ENCODE peak calls at places on chromosomes 4 and X, in six cellular contexts. One of them, this sample, is unnamed.

GRCh38 chr4:6619116-6619465 is 21.4 kb upstream of the MRFAP1 start:
- DNase-seq in AG04450: no peak
- DNase-seq in left lung: no peak
- DNase-seq in Peyer's patch: no peak
- DNase-seq in astrocyte: no peak
- DNase-seq in body of pancreas: no peak
- DNase-seq in this sample: peak; percentile 41

GRCh38 chr4:85761803-85762202 is 286.9 kb downstream of the ARHGAP24 start:
- DNase-seq in AG04450: peak; percentile 52
- DNase-seq in left lung: no peak
- DNase-seq in Peyer's patch: no peak
- DNase-seq in astrocyte: peak; percentile 42
- DNase-seq in body of pancreas: peak; percentile 63
- DNase-seq in this sample: peak; percentile 84

GRCh38 chrX:70025464-70025863 is 24.3 kb downstream of the AWAT2 start:
- DNase-seq in AG04450: no peak
- DNase-seq in left lung: no peak
- DNase-seq in Peyer's patch: no peak
- DNase-seq in astrocyte: no peak
- DNase-seq in body of pancreas: no peak
- DNase-seq in this sample: no peak

GRCh38 chr4:142141201-142141600 is 504.8 kb downstream of the IL15 start:
- DNase-seq in AG04450: no peak
- DNase-seq in left lung: no peak
- DNase-seq in Peyer's patch: no peak
- DNase-seq in astrocyte: no peak
- DNase-seq in body of pancreas: no peak
- DNase-seq in this sample: no peak

GRCh38 chrX:136115124-136115908 is 32.0 kb upstream of the FHL1 start:
- DNase-seq in AG04450: no peak
- DNase-seq in left lung: no peak
- DNase-seq in Peyer's patch: no peak
- DNase-seq in astrocyte: peak; percentile 20
- DNase-seq in body of pancreas: no peak
- DNase-seq in this sample: no peak

GRCh38 chrX:26557691-26558321 is 341.8 kb downstream of the MAGEB5 start:
- DNase-seq in AG04450: no peak
- DNase-seq in left lung: peak; percentile 28
- DNase-seq in Peyer's patch: no peak
- DNase-seq in astrocyte: no peak
- DNase-seq in body of pancreas: peak; percentile 10
- DNase-seq in this sample: peak; percentile 38

GRCh38 chr4:83947811-83948210 is 411.9 kb downstream of the GPAT3 start:
- DNase-seq in AG04450: no peak
- DNase-seq in left lung: no peak
- DNase-seq in Peyer's patch: no peak
- DNase-seq in astrocyte: no peak
- DNase-seq in body of pancreas: no peak
- DNase-seq in this sample: no peak

GRCh38 chr4:82861529-82861928 is 29.4 kb downstream of the SEC31A start:
- DNase-seq in AG04450: no peak
- DNase-seq in left lung: no peak
- DNase-seq in Peyer's patch: no peak
- DNase-seq in astrocyte: no peak
- DNase-seq in body of pancreas: no peak
- DNase-seq in this sample: no peak

GRCh38 chrX:49165901-49166881 is 3.6 kb downstream of the MAGIX start:
- DNase-seq in AG04450: no peak
- DNase-seq in left lung: peak; percentile 89
- DNase-seq in Peyer's patch: peak; percentile 73
- DNase-seq in astrocyte: peak; percentile 68
- DNase-seq in body of pancreas: peak; percentile 83
- DNase-seq in this sample: peak; percentile 92

GRCh38 chr4:128570380-128570779 is 239.1 kb upstream of the JADE1 start:
- DNase-seq in AG04450: no peak
- DNase-seq in left lung: no peak
- DNase-seq in Peyer's patch: no peak
- DNase-seq in astrocyte: no peak
- DNase-seq in body of pancreas: peak; percentile 33
- DNase-seq in this sample: peak; percentile 76

GRCh38 chr4:57098945-57099344 is 11.2 kb downstream of the IGFBP7 start:
- DNase-seq in AG04450: peak; percentile 82
- DNase-seq in left lung: no peak
- DNase-seq in Peyer's patch: no peak
- DNase-seq in astrocyte: peak; percentile 91
- DNase-seq in body of pancreas: no peak
- DNase-seq in this sample: no peak

GRCh38 chrX:9995855-9996339 is 28.7 kb downstream of the CLDN34 start:
- DNase-seq in AG04450: peak; percentile 51
- DNase-seq in left lung: peak; percentile 93
- DNase-seq in Peyer's patch: peak; percentile 81
- DNase-seq in astrocyte: peak; percentile 68
- DNase-seq in body of pancreas: peak; percentile 85
- DNase-seq in this sample: peak; percentile 88

GRCh38 chr4:3340038-3340702 is 47.3 kb downstream of the RGS12 start:
- DNase-seq in AG04450: no peak
- DNase-seq in left lung: peak; percentile 75
- DNase-seq in Peyer's patch: no peak
- DNase-seq in astrocyte: no peak
- DNase-seq in body of pancreas: no peak
- DNase-seq in this sample: no peak

GRCh38 chr4:61276034-61276433 is 75.9 kb downstream of the ADGRL3 start:
- DNase-seq in AG04450: no peak
- DNase-seq in left lung: no peak
- DNase-seq in Peyer's patch: no peak
- DNase-seq in astrocyte: no peak
- DNase-seq in body of pancreas: no peak
- DNase-seq in this sample: no peak

GRCh38 chr4:147362868-147363440 is 117.9 kb upstream of the EDNRA start:
- DNase-seq in AG04450: no peak
- DNase-seq in left lung: no peak
- DNase-seq in Peyer's patch: peak; percentile 17
- DNase-seq in astrocyte: no peak
- DNase-seq in body of pancreas: peak; percentile 45
- DNase-seq in this sample: peak; percentile 84

GRCh38 chrX:50202539-50202938 is 1.7 kb upstream of the AKAP4 start:
- DNase-seq in AG04450: no peak
- DNase-seq in left lung: no peak
- DNase-seq in Peyer's patch: no peak
- DNase-seq in astrocyte: no peak
- DNase-seq in body of pancreas: no peak
- DNase-seq in this sample: no peak

GRCh38 chrX:115639481-115639880 is 78.5 kb downstream of the PLS3 start:
- DNase-seq in AG04450: no peak
- DNase-seq in left lung: no peak
- DNase-seq in Peyer's patch: no peak
- DNase-seq in astrocyte: peak; percentile 26
- DNase-seq in body of pancreas: no peak
- DNase-seq in this sample: no peak

GRCh38 chrX:119288890-119289393 is 52.9 kb downstream of the PGRMC1 start:
- DNase-seq in AG04450: no peak
- DNase-seq in left lung: no peak
- DNase-seq in Peyer's patch: no peak
- DNase-seq in astrocyte: no peak
- DNase-seq in body of pancreas: no peak
- DNase-seq in this sample: no peak

GRCh38 chrX:150635952-150636351 is 57.2 kb upstream of the MTMR1 start:
- DNase-seq in AG04450: peak; percentile 10
- DNase-seq in left lung: no peak
- DNase-seq in Peyer's patch: no peak
- DNase-seq in astrocyte: peak; percentile 63
- DNase-seq in body of pancreas: no peak
- DNase-seq in this sample: no peak

GRCh38 chr4:181643466-181643865 is 599.7 kb upstream of the TENM3 start:
- DNase-seq in AG04450: no peak
- DNase-seq in left lung: no peak
- DNase-seq in Peyer's patch: no peak
- DNase-seq in astrocyte: no peak
- DNase-seq in body of pancreas: no peak
- DNase-seq in this sample: no peak

GRCh38 chr4:181646864-181647263 is 596.3 kb upstream of the TENM3 start:
- DNase-seq in AG04450: no peak
- DNase-seq in left lung: no peak
- DNase-seq in Peyer's patch: no peak
- DNase-seq in astrocyte: peak; percentile 52
- DNase-seq in body of pancreas: no peak
- DNase-seq in this sample: no peak

GRCh38 chr4:181650033-181650825 is 593.0 kb upstream of the TENM3 start:
- DNase-seq in AG04450: no peak
- DNase-seq in left lung: no peak
- DNase-seq in Peyer's patch: no peak
- DNase-seq in astrocyte: peak; percentile 58
- DNase-seq in body of pancreas: no peak
- DNase-seq in this sample: no peak

GRCh38 chr4:181645489-181645888 is 597.7 kb upstream of the TENM3 start:
- DNase-seq in AG04450: no peak
- DNase-seq in left lung: no peak
- DNase-seq in Peyer's patch: no peak
- DNase-seq in astrocyte: peak; percentile 21
- DNase-seq in body of pancreas: no peak
- DNase-seq in this sample: no peak

GRCh38 chr4:181647396-181648107 is 595.6 kb upstream of the TENM3 start:
- DNase-seq in AG04450: no peak
- DNase-seq in left lung: no peak
- DNase-seq in Peyer's patch: no peak
- DNase-seq in astrocyte: no peak
- DNase-seq in body of pancreas: no peak
- DNase-seq in this sample: no peak
- H3K27ac ChIP-seq in AG04450: no peak overlapping the region
- H3K27ac ChIP-seq in left lung: no peak overlapping the region
- H3K27ac ChIP-seq in Peyer's patch: no peak overlapping the region
- H3K27ac ChIP-seq in astrocyte: peak overlapping the region; percentile 4
- H3K27ac ChIP-seq in body of pancreas: no peak overlapping the region
- H3K27ac ChIP-seq in this sample: no peak overlapping the region

GRCh38 chr4:125168531-125168930 is 146.2 kb upstream of the FAT4 start:
- DNase-seq in AG04450: no peak
- DNase-seq in left lung: no peak
- DNase-seq in Peyer's patch: no peak
- DNase-seq in astrocyte: peak; percentile 40
- DNase-seq in body of pancreas: no peak
- DNase-seq in this sample: no peak
- H3K27ac ChIP-seq in AG04450: no peak overlapping the region
- H3K27ac ChIP-seq in left lung: no peak overlapping the region
- H3K27ac ChIP-seq in Peyer's patch: no peak overlapping the region
- H3K27ac ChIP-seq in astrocyte: no peak overlapping the region
- H3K27ac ChIP-seq in body of pancreas: no peak overlapping the region
- H3K27ac ChIP-seq in this sample: no peak overlapping the region

GRCh38 chr4:8439914-8440490 is 521 bp downstream of the ACOX3 start:
- DNase-seq in AG04450: no peak
- DNase-seq in left lung: no peak
- DNase-seq in Peyer's patch: no peak
- DNase-seq in astrocyte: no peak
- DNase-seq in body of pancreas: no peak
- DNase-seq in this sample: no peak

GRCh38 chr4:8440491-8441311 is at the start of the genes ACOX3 and TRMT44:
- DNase-seq in AG04450: peak; percentile 74
- DNase-seq in left lung: peak; percentile 96
- DNase-seq in Peyer's patch: peak; percentile 91
- DNase-seq in astrocyte: peak; percentile 84
- DNase-seq in body of pancreas: peak; percentile 91
- DNase-seq in this sample: peak; percentile 93

GRCh38 chr4:8441499-8442091 is 1.0 kb downstream of the TRMT44 start:
- DNase-seq in AG04450: no peak
- DNase-seq in left lung: no peak
- DNase-seq in Peyer's patch: no peak
- DNase-seq in astrocyte: no peak
- DNase-seq in body of pancreas: no peak
- DNase-seq in this sample: no peak

GRCh38 chr4:8438743-8439142 is 1.8 kb downstream of the ACOX3 start:
- DNase-seq in AG04450: no peak
- DNase-seq in left lung: no peak
- DNase-seq in Peyer's patch: no peak
- DNase-seq in astrocyte: no peak
- DNase-seq in body of pancreas: peak; percentile 25
- DNase-seq in this sample: no peak

GRCh38 chr4:8439168-8439567 is 1.4 kb downstream of the ACOX3 start:
- DNase-seq in AG04450: no peak
- DNase-seq in left lung: no peak
- DNase-seq in Peyer's patch: no peak
- DNase-seq in astrocyte: no peak
- DNase-seq in body of pancreas: peak; percentile 74
- DNase-seq in this sample: no peak
- H3K27ac ChIP-seq in AG04450: no peak overlapping the region
- H3K27ac ChIP-seq in left lung: peak overlapping the region; percentile 97
- H3K27ac ChIP-seq in Peyer's patch: no peak overlapping the region
- H3K27ac ChIP-seq in astrocyte: no peak overlapping the region
- H3K27ac ChIP-seq in body of pancreas: peak overlapping the region; percentile 85
- H3K27ac ChIP-seq in this sample: no peak overlapping the region

GRCh38 chrX:131763674-131764073 is 219.8 kb downstream of the OR13H1 start:
- DNase-seq in AG04450: no peak
- DNase-seq in left lung: no peak
- DNase-seq in Peyer's patch: peak; percentile 83
- DNase-seq in astrocyte: peak; percentile 46
- DNase-seq in body of pancreas: peak; percentile 91
- DNase-seq in this sample: no peak

GRCh38 chrX:131764224-131764623 is 220.3 kb downstream of the OR13H1 start:
- DNase-seq in AG04450: no peak
- DNase-seq in left lung: no peak
- DNase-seq in Peyer's patch: no peak
- DNase-seq in astrocyte: no peak
- DNase-seq in body of pancreas: no peak
- DNase-seq in this sample: no peak

GRCh38 chrX:131762802-131763234 is 218.9 kb downstream of the OR13H1 start:
- DNase-seq in AG04450: no peak
- DNase-seq in left lung: no peak
- DNase-seq in Peyer's patch: no peak
- DNase-seq in astrocyte: peak; percentile 17
- DNase-seq in body of pancreas: peak; percentile 76
- DNase-seq in this sample: peak; percentile 57
- H3K27ac ChIP-seq in AG04450: no peak overlapping the region
- H3K27ac ChIP-seq in left lung: no peak overlapping the region
- H3K27ac ChIP-seq in Peyer's patch: peak overlapping the region; percentile 30
- H3K27ac ChIP-seq in astrocyte: no peak overlapping the region
- H3K27ac ChIP-seq in body of pancreas: no peak overlapping the region
- H3K27ac ChIP-seq in this sample: no peak overlapping the region

GRCh38 chrX:109709129-109709631 is 23.9 kb downstream of the ACSL4 start:
- DNase-seq in AG04450: no peak
- DNase-seq in left lung: no peak
- DNase-seq in Peyer's patch: no peak
- DNase-seq in astrocyte: peak; percentile 63
- DNase-seq in body of pancreas: no peak
- DNase-seq in this sample: no peak
- H3K27ac ChIP-seq in AG04450: peak overlapping the region; percentile 39
- H3K27ac ChIP-seq in left lung: peak overlapping the region; percentile 53
- H3K27ac ChIP-seq in Peyer's patch: no peak overlapping the region
- H3K27ac ChIP-seq in astrocyte: peak overlapping the region; percentile 50
- H3K27ac ChIP-seq in body of pancreas: no peak overlapping the region
- H3K27ac ChIP-seq in this sample: no peak overlapping the region

DNA sequence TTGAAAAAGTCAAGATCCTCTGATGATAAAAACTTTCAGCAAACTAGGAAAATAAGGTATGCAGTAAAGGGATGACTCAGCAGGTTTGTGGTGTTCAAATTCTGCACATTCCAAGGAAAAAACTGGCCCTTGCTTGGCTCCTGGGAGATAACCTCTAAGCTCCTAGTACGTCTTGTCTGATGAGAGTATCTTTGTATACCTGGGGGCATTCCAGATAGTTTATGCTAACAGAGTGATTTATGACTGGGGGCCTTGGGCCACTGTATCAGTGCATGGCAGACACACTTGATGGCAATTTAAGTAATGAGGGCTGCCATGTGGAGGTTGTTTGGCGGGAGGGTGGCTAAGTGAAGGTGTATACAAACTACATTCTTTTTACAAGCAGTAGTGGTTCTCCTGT is 56.9 kb downstream of the NSG1 start:
- DNase-seq in AG04450: peak; percentile 21
- DNase-seq in left lung: no peak
- DNase-seq in Peyer's patch: no peak
- DNase-seq in astrocyte: peak; percentile 73
- DNase-seq in body of pancreas: no peak
- DNase-seq in this sample: no peak
- H3K27ac ChIP-seq in AG04450: no peak overlapping the region
- H3K27ac ChIP-seq in left lung: no peak overlapping the region
- H3K27ac ChIP-seq in Peyer's patch: no peak overlapping the region
- H3K27ac ChIP-seq in astrocyte: peak overlapping the region; percentile 6
- H3K27ac ChIP-seq in body of pancreas: no peak overlapping the region
- H3K27ac ChIP-seq in this sample: no peak overlapping the region